ENCODE peak calls at places on chromosomes 4 and X, in four cellular contexts. One of them, this sample, is unnamed. For H3K36me3, the result is how much of the 10 kb centered on the place peaks cover.

GRCh38 chr4:147057631-147057980 is 111.9 kb upstream of the TTC29 start:
- DNase-seq in GM12878: no peak
- DNase-seq in H1: no peak
- DNase-seq in HepG2: no peak
- DNase-seq in this sample: no peak

GRCh38 chrX:107849747-107850478 is 24.2 kb downstream of the MID2 start:
- DNase-seq in H1: no peak
- DNase-seq in GM12878: no peak
- DNase-seq in HepG2: no peak
- DNase-seq in this sample: no peak

GRCh38 chrX:67568769-67569168 is 24.9 kb downstream of the AR start:
- DNase-seq in GM12878: no peak
- DNase-seq in H1: no peak
- DNase-seq in HepG2: no peak
- DNase-seq in this sample: no peak

GRCh38 chr4:11611868-11612267 is 183.2 kb upstream of the HS3ST1 start:
- DNase-seq in H1: no peak
- DNase-seq in GM12878: no peak
- DNase-seq in HepG2: no peak
- DNase-seq in this sample: no peak

GRCh38 chr4:121125486-121125885 is 38.6 kb downstream of the TNIP3 start:
- DNase-seq in GM12878: no peak
- DNase-seq in HepG2: peak
- DNase-seq in H1: no peak
- DNase-seq in this sample: no peak

GRCh38 chr4:16914208-16914607 is 15.8 kb upstream of the LDB2 start:
- DNase-seq in GM12878: no peak
- DNase-seq in H1: no peak
- DNase-seq in HepG2: no peak
- DNase-seq in this sample: no peak

GRCh38 chr4:3384391-3384770 is 57.4 kb upstream of the HGFAC start:
- DNase-seq in HepG2: no peak
- DNase-seq in GM12878: no peak
- DNase-seq in H1: no peak
- DNase-seq in this sample: no peak

GRCh38 chrX:41734530-41734929 is 10.5 kb downstream of the GPR82 start:
- DNase-seq in GM12878: no peak
- DNase-seq in H1: no peak
- DNase-seq in HepG2: peak
- DNase-seq in this sample: no peak

GRCh38 chrX:74451450-74452198 is 30.3 kb downstream of the SLC16A2 start:
- DNase-seq in H1: no peak
- DNase-seq in HepG2: no peak
- DNase-seq in GM12878: no peak
- DNase-seq in this sample: no peak

GRCh38 chr4:81211956-81212355 is 3.1 kb downstream of the PRKG2 start:
- DNase-seq in GM12878: no peak
- DNase-seq in HepG2: no peak
- DNase-seq in H1: no peak
- DNase-seq in this sample: no peak

GRCh38 chr4:73589261-73589847 is 30.9 kb downstream of the RASSF6 start:
- DNase-seq in H1: no peak
- DNase-seq in GM12878: peak
- DNase-seq in HepG2: no peak
- DNase-seq in this sample: no peak

GRCh38 chr4:154506253-154506652 is 14.7 kb upstream of the DCHS2 start:
- DNase-seq in H1: no peak
- DNase-seq in GM12878: no peak
- DNase-seq in HepG2: peak
- DNase-seq in this sample: no peak

GRCh38 chr4:1099270-1099669 is 14.1 kb downstream of the RNF212 start:
- DNase-seq in H1: no peak
- DNase-seq in HepG2: no peak
- DNase-seq in GM12878: no peak
- DNase-seq in this sample: no peak

GRCh38 chr4:110798682-110799081 is 175.8 kb upstream of the PITX2 start:
- DNase-seq in H1: no peak
- DNase-seq in GM12878: no peak
- DNase-seq in HepG2: no peak
- DNase-seq in this sample: no peak

GRCh38 chr4:112075129-112075753 is 70.0 kb upstream of the FAM241A start:
- DNase-seq in HepG2: peak
- DNase-seq in GM12878: no peak
- DNase-seq in H1: no peak
- DNase-seq in this sample: peak

GRCh38 chr4:10045481-10045880 is 24.2 kb upstream of the SLC2A9 start:
- DNase-seq in GM12878: no peak
- DNase-seq in H1: no peak
- DNase-seq in HepG2: peak
- DNase-seq in this sample: no peak

GRCh38 chr4:176422511-176422910 is 102.7 kb downstream of the SPCS3 start:
- DNase-seq in HepG2: no peak
- DNase-seq in H1: no peak
- DNase-seq in GM12878: no peak
- DNase-seq in this sample: no peak

GRCh38 chr4:79576480-79576803 is 168.4 kb upstream of the GK2 start:
- DNase-seq in H1: no peak
- DNase-seq in HepG2: peak
- DNase-seq in GM12878: no peak
- DNase-seq in this sample: no peak

GRCh38 chr4:79213702-79214101 is 112.2 kb downstream of the NAA11 start:
- DNase-seq in H1: no peak
- DNase-seq in HepG2: no peak
- DNase-seq in GM12878: no peak
- DNase-seq in this sample: no peak

GRCh38 chrX:38513087-38513742 is 48.1 kb upstream of the TSPAN7 start:
- DNase-seq in HepG2: peak
- DNase-seq in GM12878: no peak
- DNase-seq in H1: no peak
- DNase-seq in this sample: no peak

GRCh38 chr4:35463251-35463952 is 780.9 kb downstream of the ARAP2 start:
- DNase-seq in GM12878: no peak
- DNase-seq in HepG2: no peak
- DNase-seq in H1: no peak
- DNase-seq in this sample: no peak

GRCh38 chr4:124526321-124526720 is 186.2 kb downstream of the ANKRD50 start:
- DNase-seq in GM12878: no peak
- DNase-seq in HepG2: no peak
- DNase-seq in H1: no peak
- DNase-seq in this sample: no peak

GRCh38 chr4:67035986-67036385 is 509.3 kb downstream of the CENPC start:
- DNase-seq in GM12878: no peak
- DNase-seq in H1: no peak
- DNase-seq in HepG2: no peak
- DNase-seq in this sample: no peak

GRCh38 chr4:51851090-51851936 is 8.4 kb downstream of the DCUN1D4 start:
- DNase-seq in H1: no peak
- DNase-seq in HepG2: no peak
- DNase-seq in GM12878: no peak
- DNase-seq in this sample: no peak

GRCh38 chr4:3660086-3660927 is 105.9 kb upstream of the ADRA2C start:
- DNase-seq in HepG2: no peak
- DNase-seq in H1: no peak
- DNase-seq in GM12878: no peak
- DNase-seq in this sample: no peak

GRCh38 chr4:39526810-39527295 is 386 bp downstream of the UGDH start:
- DNase-seq in H1: no peak
- DNase-seq in HepG2: no peak
- DNase-seq in GM12878: no peak
- DNase-seq in this sample: no peak

GRCh38 chr4:168441412-168441811 is 38.9 kb downstream of the DDX60L start:
- DNase-seq in HepG2: no peak
- DNase-seq in GM12878: no peak
- DNase-seq in H1: no peak
- DNase-seq in this sample: no peak

GRCh38 chr4:41472098-41472497 is 65.9 kb upstream of the LIMCH1 start:
- DNase-seq in GM12878: no peak
- DNase-seq in HepG2: no peak
- DNase-seq in H1: no peak
- DNase-seq in this sample: no peak

GRCh38 chr4:98745372-98745771 is 87.0 kb upstream of the TSPAN5 start:
- DNase-seq in H1: no peak
- DNase-seq in GM12878: no peak
- DNase-seq in HepG2: peak
- DNase-seq in this sample: no peak

GRCh38 chr4:125741825-125742452 is 427.2 kb downstream of the FAT4 start:
- DNase-seq in GM12878: no peak
- DNase-seq in HepG2: peak
- DNase-seq in H1: no peak
- DNase-seq in this sample: no peak

GRCh38 chr4:140003851-140004579 is 150.0 kb downstream of the MAML3 start:
- DNase-seq in H1: no peak
- DNase-seq in HepG2: no peak
- DNase-seq in GM12878: no peak
- DNase-seq in this sample: no peak

GRCh38 chr4:117983541-117984451 is 50.5 kb upstream of the NDST3 start:
- DNase-seq in GM12878: no peak
- DNase-seq in H1: no peak
- DNase-seq in HepG2: no peak
- DNase-seq in this sample: no peak

GRCh38 chrX:121958886-121959285 is 911.5 kb downstream of the GLUD2 start:
- DNase-seq in H1: no peak
- DNase-seq in HepG2: no peak
- DNase-seq in GM12878: no peak
- DNase-seq in this sample: no peak

GRCh38 chr4:38856524-38857337 is at the start of gene TLR6:
- DNase-seq in HepG2: peak
- DNase-seq in GM12878: peak
- DNase-seq in H1: no peak
- DNase-seq in this sample: peak

DNA sequence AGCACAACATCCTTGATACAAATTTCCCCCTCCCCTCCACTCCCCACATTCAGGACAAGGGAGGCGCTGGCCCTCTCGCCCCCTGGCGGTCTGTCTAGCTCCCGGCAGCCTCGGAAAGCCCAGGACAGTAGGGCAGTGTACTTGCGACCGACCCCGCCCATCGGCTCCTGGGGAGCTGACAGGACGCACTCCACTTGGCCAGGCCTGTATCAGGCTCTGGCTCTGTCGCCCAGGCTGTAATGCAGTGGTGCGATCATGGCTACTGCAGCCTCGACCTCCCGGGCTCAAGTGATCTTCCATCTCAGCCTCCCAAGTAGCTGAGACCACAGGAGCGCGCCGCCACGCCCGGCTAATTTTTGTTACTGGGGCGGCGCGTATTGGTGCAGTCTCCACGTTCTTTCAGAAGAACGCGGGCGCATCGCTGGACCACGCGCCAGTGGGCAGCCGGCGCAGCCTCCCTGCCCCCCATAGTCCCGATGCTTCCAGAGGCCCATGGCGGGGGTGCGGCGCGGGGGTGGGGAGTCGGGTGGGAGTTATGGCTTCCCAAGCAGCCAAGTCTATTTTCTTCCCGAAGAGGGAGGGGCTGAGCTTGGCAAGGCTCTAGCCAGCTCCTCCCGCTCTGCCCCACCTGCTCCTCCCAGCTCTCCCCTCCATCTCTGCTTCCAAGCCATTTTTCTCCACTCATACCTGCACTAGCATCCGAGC is 7.8 kb upstream of the AKAP14 start:
- DNase-seq in H1: peak
- DNase-seq in GM12878: no peak
- DNase-seq in HepG2: peak
- DNase-seq in this sample: peak
- TF ChIP-seq YY1 in H1: no peak
- TF ChIP-seq YY1 in GM12878: no peak
- TF ChIP-seq YY1 in HepG2: no peak
- TF ChIP-seq YY1 in this sample: no peak

GRCh38 chr4:8225704-8226443 is 26.8 kb downstream of the SH3TC1 start:
- DNase-seq in H1: no peak
- DNase-seq in GM12878: no peak
- DNase-seq in HepG2: peak
- DNase-seq in this sample: peak
- H3K36me3 ChIP-seq in H1: under half
- H3K36me3 ChIP-seq in GM12878: under half
- H3K36me3 ChIP-seq in HepG2: under half
- H3K36me3 ChIP-seq in this sample: under half

GRCh38 chr4:5541154-5541553 is 167.2 kb downstream of the EVC2 start:
- DNase-seq in HepG2: no peak
- DNase-seq in GM12878: no peak
- DNase-seq in H1: no peak
- DNase-seq in this sample: no peak
- TF ChIP-seq SUZ12 in HepG2: no peak
- TF ChIP-seq SUZ12 in GM12878: no peak
- TF ChIP-seq SUZ12 in H1: no peak
- TF ChIP-seq SUZ12 in this sample: no peak

DNA sequence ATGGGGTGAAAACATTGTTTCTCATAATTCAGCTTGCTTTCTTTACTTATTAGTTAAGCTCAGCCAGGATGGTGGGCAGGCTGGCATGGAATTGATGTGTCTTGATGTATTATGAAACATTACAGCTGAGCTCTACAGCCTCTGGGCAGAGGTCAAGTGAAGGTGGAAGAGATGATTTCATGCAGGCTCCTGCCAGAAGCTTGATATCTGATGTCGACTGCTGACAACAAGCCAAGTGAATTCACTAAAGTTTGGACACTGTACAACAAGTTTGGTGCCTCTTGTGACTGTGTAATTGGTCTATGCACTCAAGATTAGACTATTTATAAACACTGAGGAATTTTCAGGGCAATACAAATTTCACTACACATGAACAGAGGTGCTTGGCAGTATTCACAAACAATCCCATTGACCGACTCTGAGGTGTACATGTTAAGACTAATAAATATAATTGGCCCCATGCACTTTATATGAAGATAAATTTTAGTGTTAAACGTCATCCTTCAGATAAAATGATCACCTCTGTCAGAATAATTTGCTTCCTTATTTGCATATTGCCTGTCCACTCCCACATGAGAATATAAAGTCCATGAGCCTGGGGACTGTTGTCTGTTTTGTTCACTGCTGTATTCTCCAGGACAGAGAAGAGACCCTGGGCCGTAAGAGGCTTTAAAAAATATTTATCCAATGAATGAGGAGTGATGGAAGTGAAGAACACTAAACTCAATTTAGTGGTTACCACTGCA is 612.2 kb downstream of the IQCM start:
- DNase-seq in GM12878: no peak
- DNase-seq in H1: no peak
- DNase-seq in HepG2: no peak
- DNase-seq in this sample: no peak
- TF ChIP-seq YY1 in GM12878: no peak
- TF ChIP-seq YY1 in H1: no peak
- TF ChIP-seq YY1 in HepG2: no peak
- TF ChIP-seq YY1 in this sample: no peak